ENCODE peak calls at places on chromosomes 3 and 15, in five cellular contexts. L is neuronal stem cell, P is tibial nerve, E is psoas muscle, W is uterus. X is an unnamed sample. For H3K4me1 and H3K36me3, the result is how much of the 10 kb centered on the place peaks cover.

GRCh38 chr15:37112171-37112570 is 11.8 kb upstream of the MEIS2 start:
- DNase-seq in L (no peak), P (no peak), E (no peak), W (peak), X (no peak)

GRCh38 chr15:64127521-64128275 is 23.8 kb upstream of the SNX22 start:
- DNase-seq in L (no peak), P (no peak), E (no peak), W (no peak), X (no peak)

GRCh38 chr3:154018100-154018696 is 103.0 kb upstream of the ARHGEF26 start:
- DNase-seq in L (peak), P (no peak), E (no peak), W (no peak), X (no peak)

GRCh38 chr3:141441381-141442365 is 45.2 kb upstream of the RASA2 start:
- DNase-seq in L (peak), P (peak), E (peak), W (no peak), X (peak)

GRCh38 chr3:119194237-119195150 is 21.1 kb downstream of the UPK1B start:
- DNase-seq in L (no peak), P (no peak), E (no peak), W (no peak), X (no peak)

GRCh38 chr3:177447938-177448337 is 250.7 kb upstream of the TBL1XR1 start:
- DNase-seq in L (no peak), P (no peak), E (no peak), W (peak), X (no peak)

GRCh38 chr3:49454898-49455681 is 15.0 kb upstream of the DAG1 start:
- DNase-seq in L (no peak), P (no peak), E (peak), W (no peak), X (no peak)

GRCh38 chr3:194715022-194715800 is 29.5 kb downstream of the FAM43A start:
- DNase-seq in L (no peak), P (no peak), E (no peak), W (no peak), X (no peak)

GRCh38 chr3:25432191-25432720 is 4.2 kb downstream of the RARB start:
- DNase-seq in L (no peak), P (no peak), E (no peak), W (no peak), X (no peak)

GRCh38 chr3:107143206-107143605 is 234.0 kb upstream of the CCDC54 start:
- DNase-seq in L (peak), P (no peak), E (no peak), W (no peak), X (no peak)

GRCh38 chr15:90588427-90588826 is 58.7 kb downstream of the CRTC3 start:
- DNase-seq in L (no peak), P (no peak), E (no peak), W (no peak), X (no peak)

GRCh38 chr15:37093480-37094410 is 6.6 kb downstream of the MEIS2 start:
- DNase-seq in L (no peak), P (no peak), E (no peak), W (peak), X (no peak)

GRCh38 chr3:41690766-41691563 is 270.9 kb downstream of the ULK4 start:
- DNase-seq in L (no peak), P (no peak), E (no peak), W (no peak), X (no peak)

GRCh38 chr3:40679289-40679688 is 154.5 kb downstream of the ZNF621 start:
- DNase-seq in L (no peak), P (no peak), E (no peak), W (no peak), X (no peak)

GRCh38 chr3:177680442-177680821 is 483.1 kb upstream of the TBL1XR1 start:
- DNase-seq in L (no peak), P (no peak), E (no peak), W (no peak), X (no peak)

GRCh38 chr3:155093261-155093660 is 13.1 kb downstream of the MME start:
- DNase-seq in L (no peak), P (no peak), E (no peak), W (no peak), X (no peak)

GRCh38 chr3:100560426-100560825 is 49.0 kb upstream of the ADGRG7 start:
- DNase-seq in L (no peak), P (no peak), E (no peak), W (no peak), X (no peak)
- H3K4me1 ChIP-seq in L (under half), P (under half), E (under half), W (under half), X (under half)

GRCh38 chr3:31671456-31671855 is 138.7 kb downstream of the STT3B start:
- DNase-seq in L (no peak), P (no peak), E (no peak), W (no peak), X (no peak)

GRCh38 chr3:31673950-31674349 is 141.2 kb downstream of the STT3B start:
- DNase-seq in L (no peak), P (no peak), E (no peak), W (no peak), X (no peak)

GRCh38 chr3:31670722-31671121 is 138.0 kb downstream of the STT3B start:
- DNase-seq in L (no peak), P (no peak), E (no peak), W (no peak), X (no peak)

GRCh38 chr3:31670136-31670535 is 137.4 kb downstream of the STT3B start:
- DNase-seq in L (no peak), P (no peak), E (no peak), W (no peak), X (no peak)

DNA sequence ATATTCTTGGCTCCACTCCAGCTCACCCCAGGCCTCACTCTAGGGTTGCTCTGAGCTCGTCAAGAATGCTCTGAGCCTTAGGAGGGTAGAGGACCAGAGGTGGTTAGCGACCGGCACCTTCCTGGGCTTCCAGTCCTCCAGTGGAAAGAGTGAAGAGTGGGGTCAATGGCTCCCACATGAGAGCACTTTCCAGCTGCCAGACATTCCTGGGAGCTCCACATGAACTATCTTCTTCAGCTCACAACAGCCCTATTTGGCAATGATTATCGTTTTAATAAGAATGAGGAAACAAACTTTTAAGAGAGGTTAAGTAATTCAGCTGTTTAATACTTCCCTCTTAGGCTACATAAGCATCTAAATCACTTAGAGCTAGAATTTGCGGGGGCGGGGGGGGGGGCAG is 139.3 kb downstream of the STT3B start:
- DNase-seq in L (no peak), P (no peak), E (no peak), W (no peak), X (no peak)
- H3K36me3 ChIP-seq in L (under half), P (under half), E (under half), W (under half), X (under half)

GRCh38 chr3:69541823-69542264 is 156.0 kb upstream of the FRMD4B start:
- DNase-seq in L (peak), P (no peak), E (no peak), W (no peak), X (no peak)
- H3K4me3 ChIP-seq in L (no peak), P (peak), E (peak), W (peak), X (peak)

DNA sequence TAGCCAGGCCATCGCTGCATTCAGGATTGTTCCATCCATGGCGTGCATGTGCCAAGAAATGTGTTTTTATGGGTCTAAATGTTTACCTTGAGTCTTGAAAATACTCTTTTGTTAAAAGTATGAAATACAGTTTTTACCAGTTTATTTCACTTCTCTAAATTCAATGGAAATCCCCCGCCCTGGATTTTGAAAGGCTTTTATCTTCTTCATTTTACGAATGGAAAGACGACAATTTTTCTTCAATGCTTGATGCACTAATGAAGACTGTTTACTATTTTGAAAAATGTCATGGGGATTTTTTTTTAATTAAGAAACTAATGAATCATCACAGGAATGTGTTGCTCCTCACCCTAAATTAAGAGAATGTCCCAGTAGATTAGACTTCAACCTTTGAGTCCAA is 83.5 kb downstream of the FAM81A start:
- DNase-seq in L (no peak), P (no peak), E (no peak), W (no peak), X (no peak)
- H3K4me1 ChIP-seq in L (under half), P (under half), E (under half), W (under half), X (under half)

GRCh38 chr15:55799287-55800212 is 56.6 kb upstream of the PRTG start:
- DNase-seq in L (peak), P (no peak), E (no peak), W (peak), X (no peak)
- H3K36me3 ChIP-seq in L (under half), P (under half), E (under half), W (under half), X (under half)

GRCh38 chr3:72844436-72844999 is 3.7 kb downstream of the SHQ1 start:
- DNase-seq in L (no peak), P (no peak), E (no peak), W (no peak), X (no peak)
- H3K4me3 ChIP-seq in L (no peak), P (no peak), E (no peak), W (no peak), X (no peak)

GRCh38 chr3:187748050-187748481 is 2.8 kb upstream of the BCL6 start:
- DNase-seq in L (peak), P (peak), E (peak), W (peak), X (peak)
- H3K4me1 ChIP-seq in L (under half), P (under half), E (under half), W (under half), X (under half)

X was measured in suprapubic skin.